ENCODE peak calls at places on chromosomes 12 and 14, in ten cellular contexts. D is NCI-H345; R is T-helper 2 cell; Q is CD4-positive, alpha-beta T cell; O is nephron progenitor cell; B is COR-L47; H is substantia nigra; Y is stimulated activated CD4-positive, alpha-beta T cell treated with anti-CD3 and anti-CD28 coated beads, Interleukin-4, amount 100 ng/mL, for 1 hour; A is naive B cell; F is GM12891. S is an unnamed sample.

GRCh38 chr14:105075364-105076295 is 10.4 kb upstream of the GPR132 start:
- DNase-seq in D (peak; percentile 57), R (no peak), Q (peak; percentile 43), O (peak; percentile 48), B (peak; percentile 76), H (peak; percentile 25), Y (no peak), A (peak; percentile 74), F (peak; percentile 95), S (no peak)

GRCh38 chr14:69900603-69901002 is 21.4 kb downstream of the SMOC1 start:
- DNase-seq in D (no peak), R (no peak), Q (no peak), O (no peak), B (no peak), H (no peak), Y (no peak), A (no peak), F (no peak), S (no peak)

GRCh38 chr12:27864521-27864920 is 84.5 kb upstream of the MANSC4 start:
- DNase-seq in D (no peak), R (no peak), Q (no peak), O (no peak), B (no peak), H (no peak), Y (no peak), A (no peak), F (no peak), S (no peak)

GRCh38 chr12:105092336-105092735 is 8.1 kb upstream of the ALDH1L2 start:
- DNase-seq in D (peak; percentile 53), R (no peak), Q (no peak), O (no peak), B (peak; percentile 84), H (no peak), Y (no peak), A (no peak), F (no peak), S (no peak)

GRCh38 chr14:23512156-23512555 is 39.4 kb downstream of the ZFHX2 start:
- DNase-seq in D (peak; percentile 55), R (no peak), Q (no peak), O (no peak), B (peak; percentile 61), H (peak; percentile 21), Y (no peak), A (no peak), F (no peak), S (no peak)

GRCh38 chr12:109581856-109582255 is 8.3 kb downstream of the MVK start:
- DNase-seq in D (no peak), R (no peak), Q (no peak), O (no peak), B (no peak), H (no peak), Y (no peak), A (no peak), F (no peak), S (no peak)

GRCh38 chr12:1108276-1108675 is 117.3 kb downstream of the ERC1 start:
- DNase-seq in D (no peak), R (no peak), Q (no peak), O (no peak), B (no peak), H (no peak), Y (no peak), A (peak; percentile 40), F (peak; percentile 29), S (peak; percentile 35)

GRCh38 chr12:111180830-111181726 is 187.8 kb downstream of the PHETA1 start:
- DNase-seq in D (peak; percentile 65), R (no peak), Q (no peak), O (peak; percentile 34), B (peak; percentile 42), H (no peak), Y (no peak), A (no peak), F (no peak), S (no peak)

GRCh38 chr14:103739793-103740501 is 24.3 kb downstream of the ZFYVE21 start:
- DNase-seq in D (no peak), R (no peak), Q (no peak), O (no peak), B (no peak), H (no peak), Y (no peak), A (no peak), F (no peak), S (no peak)

GRCh38 chr12:132075026-132075713 is 68.9 kb downstream of the DDX51 start:
- DNase-seq in D (no peak), R (no peak), Q (no peak), O (no peak), B (no peak), H (no peak), Y (no peak), A (no peak), F (no peak), S (no peak)

GRCh38 chr12:67193705-67194104 is 75.5 kb upstream of the CAND1 start:
- DNase-seq in D (no peak), R (no peak), Q (no peak), O (peak; percentile 75), B (no peak), H (no peak), Y (peak; percentile 5), A (no peak), F (no peak), S (no peak)